ENCODE peak calls at places on chromosome 11, in five cellular contexts. G is Ammon's horn, J is SW480, Z is heart right ventricle, E is EH. A is an unnamed sample.

GRCh38 chr11:72398058-72398758 is 36.1 kb downstream of the CLPB start:
- DNase-seq in G (no peak), J (peak; percentile 20), Z (no peak), E (no peak), A (no peak)

GRCh38 chr11:34600339-34601084 is 20.4 kb upstream of the EHF start:
- DNase-seq in G (no peak), J (peak; percentile 92), Z (no peak), E (peak; percentile 7), A (peak; percentile 78)

GRCh38 chr11:81963018-81963417 is 770.6 kb downstream of the FAM181B start:
- DNase-seq in G (no peak), J (peak; percentile 5), Z (no peak), E (no peak), A (no peak)

GRCh38 chr11:18115360-18116127 is 9.7 kb upstream of the SAAL1 start:
- DNase-seq in G (peak; percentile 75), J (peak; percentile 82), Z (peak; percentile 32), E (peak; percentile 64), A (peak; percentile 84)

GRCh38 chr11:133619397-133619796 is 87.1 kb upstream of the OPCML start:
- DNase-seq in G (no peak), J (no peak), Z (no peak), E (no peak), A (peak; percentile 29)

GRCh38 chr11:96074551-96075309 is 150.8 kb upstream of the MTMR2 start:
- DNase-seq in G (no peak), J (no peak), Z (no peak), E (no peak), A (no peak)

GRCh38 chr11:8964324-8965320 is at the start of gene TMEM9B:
- DNase-seq in G (peak; percentile 91), J (peak; percentile 94), Z (peak; percentile 91), E (peak; percentile 87), A (peak; percentile 95)

GRCh38 chr11:46896719-46897406 is 21.5 kb downstream of the LRP4 start:
- DNase-seq in G (peak; percentile 40), J (peak; percentile 70), Z (no peak), E (peak; percentile 66), A (peak; percentile 74)

GRCh38 chr11:122362381-122362780 is 246.4 kb upstream of the BLID start:
- DNase-seq in G (no peak), J (no peak), Z (no peak), E (no peak), A (no peak)

A was measured in hepatocyte.